ENCODE peak calls at places on chromosomes 11 and 22, in ten cellular contexts. Q is Caco-2, U is K562, V is kidney, P is brain microvascular endothelial cell, B is neuronal stem cell, T is spleen, A is mesenchymal stem cell, D is A673, I is PC-9. N is an unnamed sample.

GRCh38 chr11:70468256-70469230 is 70.2 kb downstream of the CTTN start:
- DNase-seq in I (no peak), T (peak; percentile 41), Q (peak; percentile 40), P (no peak), V (no peak), B (no peak), D (peak; percentile 40), U (peak; percentile 22), A (no peak), N (no peak)

GRCh38 chr11:47991266-47991830 is 11.0 kb downstream of the PTPRJ start:
- DNase-seq in I (peak; percentile 70), P (no peak), T (no peak), A (peak; percentile 62), U (peak; percentile 62), D (no peak), B (no peak), V (peak; percentile 83), Q (no peak), N (no peak)

GRCh38 chr11:10648896-10649295 is 44.7 kb downstream of the IRAG1 start:
- DNase-seq in P (no peak), I (no peak), U (no peak), T (no peak), B (no peak), A (no peak), D (no peak), Q (no peak), V (no peak), N (no peak)

GRCh38 chr11:87180743-87181142 is 143.0 kb downstream of the TMEM135 start:
- DNase-seq in T (no peak), I (no peak), U (no peak), Q (no peak), A (peak; percentile 24), P (peak; percentile 25), V (no peak), B (no peak), D (no peak), N (no peak)

GRCh38 chr22:37726240-37726887 is 29.5 kb downstream of the TRIOBP start:
- DNase-seq in U (no peak), Q (no peak), P (peak; percentile 20), T (no peak), A (peak; percentile 43), B (no peak), V (no peak), D (no peak), I (no peak), N (no peak)

GRCh38 chr11:808427-809286 is 1.1 kb upstream of the RPLP2 start:
- DNase-seq in T (peak; percentile 80), D (no peak), I (no peak), U (peak; percentile 77), A (no peak), P (no peak), V (no peak), Q (peak; percentile 75), B (no peak), N (no peak)

GRCh38 chr11:19110290-19110689 is 6.7 kb upstream of the ZDHHC13 start:
- DNase-seq in T (no peak), D (no peak), Q (no peak), B (no peak), U (no peak), V (no peak), I (no peak), A (no peak), P (no peak), N (no peak)

GRCh38 chr11:47057374-47057773 is 119.3 kb downstream of the ARFGAP2 start:
- DNase-seq in B (no peak), U (no peak), T (no peak), A (peak; percentile 46), D (no peak), I (no peak), Q (no peak), P (peak; percentile 14), V (no peak), N (no peak)

GRCh38 chr11:75793966-75794365 is 21.0 kb upstream of the UVRAG start:
- DNase-seq in I (no peak), A (no peak), B (no peak), T (no peak), D (no peak), P (no peak), V (peak; percentile 36), U (no peak), Q (no peak), N (no peak)

GRCh38 chr11:118338637-118339061 is 3.9 kb downstream of the CD3D start:
- DNase-seq in T (peak; percentile 85), D (peak; percentile 37), Q (peak; percentile 77), P (no peak), V (peak; percentile 79), A (no peak), B (no peak), I (no peak), U (peak; percentile 74), N (no peak)

GRCh38 chr11:132052904-132053303 is 682.5 kb downstream of the NTM start:
- DNase-seq in D (no peak), T (no peak), Q (no peak), B (no peak), A (no peak), I (no peak), U (no peak), V (no peak), P (peak; percentile 47), N (no peak)

GRCh38 chr22:23020659-23021293 is 49.5 kb upstream of the GNAZ start:
- DNase-seq in P (no peak), A (no peak), D (no peak), U (no peak), B (no peak), Q (no peak), I (no peak), V (no peak), T (no peak), N (no peak)

GRCh38 chr22:31475778-31476177 is 13.9 kb downstream of the EIF4ENIF1 start:
- DNase-seq in U (no peak), P (no peak), A (no peak), I (no peak), D (no peak), B (no peak), Q (no peak), V (no peak), T (no peak), N (no peak)
- H3K36me3 ChIP-seq in U (peaks cover 46% of the 10 kb centered on the region), P (peaks cover 20% of the 10 kb centered on the region), A (peaks cover 75% of the 10 kb centered on the region), I (peaks cover 13% of the 10 kb centered on the region), D (peaks cover 35% of the 10 kb centered on the region), B (peaks cover 90% of the 10 kb centered on the region), Q (no peaks in the 10 kb centered on the region), V (peaks cover 12% of the 10 kb centered on the region), T (no peaks in the 10 kb centered on the region), N (peaks cover 73% of the 10 kb centered on the region)

DNA sequence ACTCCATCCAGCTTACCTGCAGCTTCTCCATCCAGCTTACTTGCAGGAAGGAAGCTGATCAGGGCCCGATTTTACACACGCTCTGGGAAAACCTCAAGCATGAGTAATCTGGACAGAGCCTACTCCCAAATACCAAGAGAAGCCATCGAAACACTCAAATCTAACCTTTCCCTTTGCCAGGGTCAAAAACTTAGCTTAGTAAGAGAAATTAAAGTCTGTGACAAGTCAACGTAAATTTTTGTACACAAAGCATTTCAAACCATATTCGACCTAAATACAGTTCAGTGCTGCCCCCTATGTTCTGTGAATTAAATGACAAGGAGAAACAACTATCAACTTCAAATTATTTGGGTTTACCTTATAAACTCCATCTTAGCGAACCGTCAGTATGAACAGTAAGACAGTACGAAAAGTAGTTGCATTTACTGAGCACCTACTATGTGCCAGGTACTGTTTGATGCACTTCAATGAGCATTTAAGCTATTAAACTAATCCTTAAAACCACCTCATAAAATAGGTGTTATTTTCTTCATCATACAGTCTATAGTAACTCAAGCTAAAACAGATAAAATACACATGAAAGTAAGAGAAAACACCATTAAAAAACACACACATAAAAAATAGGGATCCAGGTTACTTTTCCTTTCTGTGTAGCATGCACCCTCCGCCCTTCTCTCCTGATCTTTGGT is 36.9 kb downstream of the ARFGAP3 start:
- DNase-seq in T (no peak), D (peak; percentile 43), U (peak; percentile 37), A (peak; percentile 79), P (peak; percentile 40), V (no peak), I (peak; percentile 23), Q (no peak), B (no peak), N (peak; percentile 40)
- H3K36me3 ChIP-seq in T (no peaks in the 10 kb centered on the region), D (peaks cover 16% of the 10 kb centered on the region), U (no peaks in the 10 kb centered on the region), A (peaks cover 79% of the 10 kb centered on the region), P (peaks cover 37% of the 10 kb centered on the region), V (peaks cover 16% of the 10 kb centered on the region), I (peaks cover 16% of the 10 kb centered on the region), Q (peaks cover 1% of the 10 kb centered on the region), B (peaks cover 60% of the 10 kb centered on the region), N (peaks cover 5% of the 10 kb centered on the region)

GRCh38 chr11:71484248-71485062 is 31.5 kb downstream of the NADSYN1 start:
- DNase-seq in A (no peak), Q (peak; percentile 38), U (no peak), B (no peak), V (no peak), T (peak; percentile 59), I (no peak), D (no peak), P (no peak), N (no peak)

GRCh38 chr11:71486320-71486719 is 33.3 kb downstream of the NADSYN1 start:
- DNase-seq in I (no peak), Q (no peak), B (no peak), D (no peak), T (peak; percentile 4), A (no peak), V (no peak), U (no peak), P (no peak), N (no peak)

GRCh38 chr11:71485063-71485399 is 32.0 kb downstream of the NADSYN1 start:
- DNase-seq in P (no peak), A (no peak), B (no peak), U (no peak), I (no peak), V (no peak), T (no peak), D (no peak), Q (no peak), N (no peak)

GRCh38 chr11:71483689-71484088 is 30.7 kb downstream of the NADSYN1 start:
- DNase-seq in T (no peak), D (no peak), I (no peak), A (no peak), B (no peak), U (no peak), P (no peak), V (no peak), Q (no peak), N (no peak)

GRCh38 chr11:71485466-71485865 is 32.5 kb downstream of the NADSYN1 start:
- DNase-seq in Q (peak; percentile 29), A (no peak), U (no peak), D (no peak), T (no peak), I (no peak), V (no peak), P (no peak), B (no peak), N (no peak)
- H3K36me3 ChIP-seq in Q (peaks cover 10% of the 10 kb centered on the region), A (peaks cover 84% of the 10 kb centered on the region), U (peaks cover 58% of the 10 kb centered on the region), D (peaks cover 11% of the 10 kb centered on the region), T (peaks cover under 1% of the 10 kb centered on the region), I (peaks cover 22% of the 10 kb centered on the region), V (peaks cover 44% of the 10 kb centered on the region), P (peaks cover 44% of the 10 kb centered on the region), B (peaks cover 59% of the 10 kb centered on the region), N (peaks cover 13% of the 10 kb centered on the region)

DNA sequence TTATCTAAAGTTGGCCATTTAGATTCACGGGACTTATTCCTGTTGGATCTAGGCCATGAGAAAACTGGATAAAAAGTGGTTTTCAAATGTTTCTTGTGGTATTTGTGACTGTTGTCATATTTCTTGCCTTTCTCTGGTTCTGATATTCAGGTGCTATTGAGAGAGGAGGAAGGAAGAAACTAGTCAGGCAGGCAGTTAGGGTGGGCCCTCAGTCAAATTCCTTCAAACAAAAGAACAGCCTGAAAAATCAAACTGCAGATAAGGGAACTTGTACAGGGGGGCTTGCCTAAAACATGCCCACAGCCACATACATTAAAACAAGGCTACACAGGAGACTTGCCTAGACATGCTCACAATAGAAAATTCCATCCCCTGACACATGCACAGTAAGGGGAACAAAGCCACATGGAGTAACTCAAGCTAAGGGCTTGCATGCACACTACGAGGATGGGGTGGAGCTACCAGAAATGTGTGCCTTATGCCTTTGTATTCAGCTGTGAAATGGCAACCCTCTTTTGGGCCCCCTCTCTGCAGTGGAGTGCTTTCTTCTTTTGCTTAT is 18.2 kb downstream of the NCR3LG1 start:
- DNase-seq in Q (no peak), V (no peak), T (no peak), B (no peak), D (no peak), U (no peak), A (no peak), I (no peak), P (no peak), N (no peak)
- H3K36me3 ChIP-seq in Q (peaks cover 10% of the 10 kb centered on the region), V (peaks cover 73% of the 10 kb centered on the region), T (peaks cover 9% of the 10 kb centered on the region), B (peaks cover 98% of the 10 kb centered on the region), D (peaks cover 18% of the 10 kb centered on the region), U (peaks cover 100% of the 10 kb centered on the region), A (peaks cover 95% of the 10 kb centered on the region), I (peaks cover 22% of the 10 kb centered on the region), P (peaks cover 52% of the 10 kb centered on the region), N (peaks cover 52% of the 10 kb centered on the region)

N was measured in SK-N-MC.